ENCODE peak calls at places on chromosome 11, in eight cellular contexts. A is psoas muscle, F is mesendoderm, I is thyroid gland, Q is lower lobe of right lung, R is HAP-1, O is fibroblast of lung, N is neural progenitor cell. L is an unnamed sample.

GRCh38 chr11:88552377-88553029 is 215.0 kb upstream of the CTSC start:
- DNase-seq in A (peak), F (peak), I (peak), Q (peak), R (peak), O (peak), N (peak), L (peak)

GRCh38 chr11:111540114-111540920 is at the start of gene LAYN:
- DNase-seq in A (peak), F (peak), I (peak), Q (peak), R (peak), O (peak), N (peak), L (peak)

GRCh38 chr11:96079691-96080090 is 155.8 kb upstream of the MTMR2 start:
- DNase-seq in A (no peak), F (no peak), I (no peak), Q (no peak), R (no peak), O (no peak), N (no peak), L (no peak)

GRCh38 chr11:121841487-121842167 is 274.4 kb downstream of the BLID start:
- DNase-seq in A (no peak), F (peak), I (peak), Q (no peak), R (peak), O (peak), N (peak), L (peak)

GRCh38 chr11:134022748-134023147 is 46.1 kb upstream of the JAM3 start:
- DNase-seq in A (no peak), F (no peak), I (no peak), Q (no peak), R (no peak), O (no peak), N (no peak), L (no peak)

GRCh38 chr11:118628432-118628831 is 21.0 kb downstream of the PHLDB1 start:
- DNase-seq in A (peak), F (no peak), I (no peak), Q (no peak), R (no peak), O (no peak), N (no peak), L (no peak)

GRCh38 chr11:43575931-43576833 is 104.4 kb upstream of the HSD17B12 start:
- DNase-seq in A (no peak), F (no peak), I (no peak), Q (no peak), R (no peak), O (peak), N (no peak), L (no peak)

GRCh38 chr11:77823775-77824174 is 2.8 kb downstream of the AAMDC start:
- DNase-seq in A (no peak), F (no peak), I (no peak), Q (no peak), R (no peak), O (peak), N (no peak), L (no peak)

GRCh38 chr11:36350137-36350513 is 54.0 kb downstream of the PRR5L start:
- DNase-seq in A (no peak), F (no peak), I (no peak), Q (no peak), R (no peak), O (no peak), N (no peak), L (no peak)

GRCh38 chr11:75498556-75499255 is 27.0 kb downstream of the GDPD5 start:
- DNase-seq in A (no peak), F (peak), I (no peak), Q (no peak), R (no peak), O (peak), N (no peak), L (no peak)

GRCh38 chr11:93290061-93290460 is 40.5 kb upstream of the DEUP1 start:
- DNase-seq in A (no peak), F (no peak), I (no peak), Q (no peak), R (no peak), O (no peak), N (no peak), L (no peak)

GRCh38 chr11:72740562-72741428 is 11.4 kb downstream of the ARAP1 start:
- DNase-seq in A (no peak), F (peak), I (no peak), Q (no peak), R (no peak), O (no peak), N (no peak), L (peak)

GRCh38 chr11:109439684-109440083 is 17.7 kb downstream of the C11orf87 start:
- DNase-seq in A (no peak), F (no peak), I (no peak), Q (no peak), R (no peak), O (no peak), N (no peak), L (no peak)

GRCh38 chr11:68314886-68315580 is 2.6 kb downstream of the LRP5 start:
- DNase-seq in A (no peak), F (peak), I (peak), Q (no peak), R (peak), O (peak), N (no peak), L (peak)

GRCh38 chr11:76298255-76298654 is 82.7 kb downstream of the THAP12 start:
- DNase-seq in A (no peak), F (no peak), I (no peak), Q (no peak), R (no peak), O (no peak), N (no peak), L (peak)

GRCh38 chr11:118872403-118872821 is 11.3 kb upstream of the CXCR5 start:
- DNase-seq in A (no peak), F (no peak), I (no peak), Q (no peak), R (no peak), O (no peak), N (no peak), L (peak)

GRCh38 chr11:101441747-101442146 is 142.1 kb downstream of the TRPC6 start:
- DNase-seq in A (no peak), F (no peak), I (peak), Q (peak), R (no peak), O (no peak), N (no peak), L (no peak)

GRCh38 chr11:12044799-12045198 is 36.4 kb upstream of the DKK3 start:
- DNase-seq in A (no peak), F (no peak), I (no peak), Q (no peak), R (no peak), O (no peak), N (no peak), L (no peak)

GRCh38 chr11:68002575-68002942 is 1.3 kb downstream of the UNC93B1 start:
- DNase-seq in A (no peak), F (no peak), I (no peak), Q (peak), R (no peak), O (no peak), N (no peak), L (no peak)

GRCh38 chr11:115895594-115895993 is 391.4 kb upstream of the CADM1 start:
- DNase-seq in A (no peak), F (no peak), I (no peak), Q (no peak), R (no peak), O (no peak), N (no peak), L (no peak)

GRCh38 chr11:95119361-95120060 is 29.9 kb downstream of the ENDOD1 start:
- DNase-seq in A (no peak), F (no peak), I (no peak), Q (no peak), R (no peak), O (no peak), N (no peak), L (no peak)

GRCh38 chr11:72494109-72494429 is 59.7 kb upstream of the CLPB start:
- DNase-seq in A (no peak), F (no peak), I (no peak), Q (no peak), R (no peak), O (no peak), N (no peak), L (no peak)

GRCh38 chr11:107591446-107592236 is 694 bp downstream of the ELMOD1 start:
- DNase-seq in A (no peak), F (peak), I (peak), Q (no peak), R (peak), O (peak), N (peak), L (peak)

GRCh38 chr11:111379500-111380136 is 543 bp upstream of the POU2AF1 start:
- DNase-seq in A (no peak), F (no peak), I (peak), Q (no peak), R (no peak), O (no peak), N (no peak), L (no peak)

GRCh38 chr11:34299284-34299961 is 58.4 kb downstream of the ABTB2 start:
- DNase-seq in A (no peak), F (peak), I (no peak), Q (no peak), R (no peak), O (no peak), N (peak), L (no peak)

GRCh38 chr11:9601041-9601875 is 27.8 kb downstream of the WEE1 start:
- DNase-seq in A (peak), F (peak), I (no peak), Q (no peak), R (no peak), O (peak), N (no peak), L (no peak)

GRCh38 chr11:9600651-9601040 is 27.2 kb downstream of the WEE1 start:
- DNase-seq in A (no peak), F (peak), I (no peak), Q (no peak), R (no peak), O (peak), N (no peak), L (no peak)

GRCh38 chr11:9604134-9604533 is 30.7 kb downstream of the WEE1 start:
- DNase-seq in A (no peak), F (no peak), I (no peak), Q (no peak), R (no peak), O (no peak), N (no peak), L (no peak)

GRCh38 chr11:9600166-9600565 is 26.7 kb downstream of the WEE1 start:
- DNase-seq in A (no peak), F (no peak), I (no peak), Q (no peak), R (no peak), O (no peak), N (no peak), L (no peak)

GRCh38 chr11:9601876-9602199 is 28.4 kb downstream of the WEE1 start:
- DNase-seq in A (no peak), F (no peak), I (no peak), Q (no peak), R (no peak), O (no peak), N (no peak), L (no peak)
- H3K4me3 ChIP-seq in A (no peak), F (no peak), I (no peak), Q (no peak), R (no peak), O (no peak), N (no peak), L (no peak)

DNA sequence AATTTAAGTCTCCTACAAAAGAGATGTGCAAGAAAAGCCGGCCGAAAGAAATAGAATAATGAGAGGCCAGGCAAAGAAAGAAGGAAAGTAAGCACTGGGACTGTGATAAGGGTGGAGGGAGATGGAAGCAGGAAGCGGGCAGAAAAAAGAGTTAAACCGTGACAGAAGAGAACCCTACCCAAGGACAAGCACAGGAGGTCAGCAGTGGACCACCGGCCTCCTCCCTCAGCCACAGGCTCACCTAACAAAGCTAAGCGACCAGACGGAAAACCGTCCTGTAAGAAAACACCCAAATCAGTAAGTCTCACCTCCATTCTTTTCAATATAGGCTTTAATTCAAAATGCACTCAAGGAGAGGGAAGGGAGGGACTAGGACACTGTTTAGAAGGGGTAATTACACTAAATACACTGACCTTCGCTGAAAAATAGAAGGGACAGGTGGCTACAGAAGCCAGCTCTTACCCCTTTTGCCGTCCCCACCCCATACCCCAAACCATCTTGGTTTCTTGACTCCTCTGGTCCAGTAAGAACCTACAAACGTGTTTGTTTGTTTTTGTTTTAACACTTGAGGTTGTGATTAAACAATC is 1.9 kb downstream of the FAM181B start:
- DNase-seq in A (no peak), F (peak), I (no peak), Q (no peak), R (no peak), O (no peak), N (peak), L (peak)
- H3K4me3 ChIP-seq in A (no peak), F (no peak), I (no peak), Q (no peak), R (no peak), O (no peak), N (no peak), L (peak)

GRCh38 chr11:1163321-1163910 is 5.7 kb downstream of the MUC5AC start:
- DNase-seq in A (peak), F (no peak), I (no peak), Q (no peak), R (no peak), O (no peak), N (no peak), L (peak)

GRCh38 chr11:1163911-1164735 is 6.4 kb downstream of the MUC5AC start:
- DNase-seq in A (no peak), F (no peak), I (no peak), Q (no peak), R (no peak), O (no peak), N (no peak), L (peak)

GRCh38 chr11:1162153-1162497 is 4.4 kb downstream of the MUC5AC start:
- DNase-seq in A (no peak), F (no peak), I (no peak), Q (no peak), R (no peak), O (no peak), N (no peak), L (no peak)

GRCh38 chr11:1161410-1162152 is 3.8 kb downstream of the MUC5AC start:
- DNase-seq in A (peak), F (no peak), I (no peak), Q (no peak), R (no peak), O (no peak), N (no peak), L (no peak)

DNA sequence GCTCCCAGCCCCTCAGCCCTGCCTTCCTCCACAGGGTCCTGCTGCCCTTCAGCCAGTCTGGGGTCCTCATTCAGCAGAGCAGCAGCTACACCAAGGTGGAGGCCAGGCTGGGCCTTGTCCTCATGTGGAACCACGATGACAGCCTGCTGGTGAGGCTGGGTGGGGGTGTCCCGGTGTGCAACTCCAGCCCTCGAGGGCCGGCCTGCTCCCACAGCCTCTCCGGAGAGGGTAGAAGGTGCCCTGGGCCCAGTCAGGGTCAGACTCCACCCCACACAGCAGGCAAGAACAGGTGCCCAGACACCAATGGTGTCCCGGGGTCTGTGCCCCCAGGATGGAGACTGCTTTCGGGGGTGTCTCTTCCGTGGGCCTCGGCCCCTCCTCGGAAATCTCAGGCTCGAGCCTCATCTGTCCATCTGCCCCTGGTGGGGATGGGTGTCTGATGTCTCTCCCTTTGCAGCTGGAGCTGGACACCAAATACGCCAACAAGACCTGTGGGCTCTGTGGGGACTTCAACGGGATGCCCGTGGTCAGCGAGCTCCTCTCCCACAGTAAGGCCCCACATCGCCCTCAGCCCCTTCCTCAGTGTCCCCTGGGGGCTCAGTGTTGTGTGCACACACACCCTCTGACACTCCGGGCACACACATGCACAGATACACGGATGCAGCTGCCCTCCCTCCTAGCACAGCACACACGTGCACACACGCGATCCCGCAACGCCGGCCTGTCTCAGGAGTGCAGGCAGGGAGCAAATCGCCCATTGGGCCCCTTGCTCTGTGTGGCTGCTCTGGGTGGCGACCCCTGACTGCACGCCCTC is 5.0 kb downstream of the MUC5AC start:
- DNase-seq in A (peak), F (no peak), I (no peak), Q (no peak), R (no peak), O (no peak), N (no peak), L (peak)
- H3K4me3 ChIP-seq in A (no peak), F (no peak), I (no peak), Q (no peak), R (no peak), O (no peak), N (no peak), L (no peak)

DNA sequence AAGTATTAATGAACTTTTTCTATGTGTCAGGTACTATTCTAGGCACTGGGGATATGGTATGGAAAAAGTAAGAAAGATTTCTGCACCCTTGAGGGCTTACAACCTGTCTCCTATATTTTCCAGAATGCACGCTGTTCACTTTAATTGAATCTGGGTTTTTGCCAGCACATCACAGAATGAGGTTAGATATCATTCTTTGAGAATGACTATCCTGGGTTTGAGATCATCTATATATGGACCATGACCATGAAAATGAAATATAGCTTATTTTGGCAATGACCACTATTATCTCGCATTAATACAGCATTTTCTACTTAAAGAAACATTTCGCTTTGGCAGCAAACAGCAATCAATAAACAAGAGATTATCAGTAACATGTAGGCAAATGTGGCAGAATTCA is 46.9 kb downstream of the C11orf71 start:
- DNase-seq in A (no peak), F (no peak), I (no peak), Q (no peak), R (no peak), O (peak), N (no peak), L (no peak)
- H3K4me3 ChIP-seq in A (no peak), F (no peak), I (no peak), Q (no peak), R (no peak), O (no peak), N (no peak), L (no peak)

GRCh38 chr11:48006301-48006992 is 26.1 kb downstream of the PTPRJ start:
- DNase-seq in A (no peak), F (no peak), I (no peak), Q (no peak), R (no peak), O (peak), N (no peak), L (no peak)
- H3K4me3 ChIP-seq in A (no peak), F (no peak), I (no peak), Q (no peak), R (no peak), O (no peak), N (no peak), L (no peak)

DNA sequence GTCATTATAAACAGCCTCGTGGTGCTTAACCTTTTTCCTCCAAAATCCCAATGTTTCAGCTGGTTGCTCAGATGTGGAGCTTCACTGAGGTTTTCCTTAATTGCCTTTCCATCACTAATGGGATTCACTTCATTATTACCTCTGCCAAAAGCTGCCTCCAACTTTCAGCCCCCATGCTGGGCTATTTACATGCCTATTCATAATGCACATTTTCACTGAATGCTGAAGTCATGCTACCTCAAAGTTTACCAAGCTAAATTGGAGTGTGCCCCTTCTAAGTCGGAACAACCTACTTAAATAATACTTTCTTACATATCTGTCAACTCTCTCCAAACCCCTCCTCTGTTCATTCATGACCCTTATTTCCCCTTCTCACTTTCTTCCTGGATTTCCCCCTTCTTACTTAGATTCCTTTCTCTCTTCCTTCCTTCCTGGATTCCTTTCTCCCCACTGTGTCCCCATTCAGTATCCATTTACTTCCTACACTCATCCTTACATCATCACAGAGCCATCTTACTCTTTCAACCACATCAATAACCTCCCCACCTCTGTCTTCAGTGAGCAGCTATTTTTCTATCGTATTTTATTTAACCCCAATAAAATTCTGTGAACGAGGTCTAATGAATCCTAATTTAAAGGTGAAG is 887.3 kb upstream of the TENM4 start:
- DNase-seq in A (no peak), F (peak), I (no peak), Q (no peak), R (no peak), O (no peak), N (peak), L (peak)
- H3K4me3 ChIP-seq in A (no peak), F (no peak), I (no peak), Q (no peak), R (no peak), O (no peak), N (no peak), L (no peak)